ENCODE peak calls at places on chromosomes 6 and 20, in four cellular contexts. J, S, M and V are unnamed samples.
A peak's percentile ranks its signal among the peaks of the same experiment; 100 is the strongest.

GRCh38 chr6:48754631-48755030 is 643.6 kb upstream of the PTCHD4 start:
- DNase-seq in J (no peak), M (no peak), S (peak; percentile 77), V (no peak)

GRCh38 chr6:36843169-36843568 is 3.9 kb upstream of the CPNE5 start:
- DNase-seq in M (no peak), S (no peak), J (no peak), V (no peak)

GRCh38 chr20:12111431-12112088 is 193.9 kb downstream of the BTBD3 start:
- DNase-seq in S (no peak), M (no peak), J (no peak), V (no peak)

GRCh38 chr6:127266892-127267741 is 453 bp downstream of the RNF146 start:
- DNase-seq in J (peak; percentile 63), M (peak; percentile 51), S (no peak), V (peak; percentile 71)

GRCh38 chr6:46191961-46192360 is 21.2 kb upstream of the ENPP5 start:
- DNase-seq in M (no peak), J (no peak), S (peak; percentile 45), V (no peak)

GRCh38 chr6:169093121-169093723 is 160.4 kb downstream of the THBS2 start:
- DNase-seq in M (no peak), S (no peak), J (no peak), V (no peak)

GRCh38 chr6:24667378-24667803 is 514 bp downstream of the ACOT13 start:
- DNase-seq in J (no peak), S (no peak), M (no peak), V (no peak)

GRCh38 chr20:21266191-21266536 is 37.0 kb upstream of the XRN2 start:
- DNase-seq in J (no peak), S (no peak), M (no peak), V (no peak)

GRCh38 chr6:26121141-26122004 is 34.1 kb downstream of the HFE start:
- DNase-seq in S (no peak), M (no peak), J (no peak), V (no peak)

GRCh38 chr6:31158863-31159855 is 770 bp downstream of the TCF19 start:
- DNase-seq in M (peak; percentile 18), J (peak; percentile 70), S (no peak), V (no peak)

GRCh38 chr6:149939909-149940672 is 1.7 kb upstream of the ULBP2 start:
- DNase-seq in M (no peak), J (no peak), S (no peak), V (no peak)

GRCh38 chr6:117602899-117603588 is 733 bp upstream of the GOPC start:
- DNase-seq in M (no peak), J (no peak), S (no peak), V (no peak)

GRCh38 chr20:32570401-32571190 is 14.5 kb downstream of the NOL4L start:
- DNase-seq in S (no peak), M (no peak), J (no peak), V (no peak)

GRCh38 chr6:122459240-122459639 is 12.4 kb downstream of the SERINC1 start:
- DNase-seq in M (no peak), S (no peak), J (no peak), V (no peak)

GRCh38 chr20:24448170-24448569 is 21.3 kb upstream of the SYNDIG1 start:
- DNase-seq in J (no peak), M (no peak), S (no peak), V (no peak)

GRCh38 chr6:152572395-152573061 is 64.6 kb downstream of the SYNE1 start:
- DNase-seq in S (no peak), M (no peak), J (no peak), V (no peak)

GRCh38 chr6:122491915-122492537 is 20.4 kb upstream of the SERINC1 start:
- DNase-seq in M (peak; percentile 71), S (peak; percentile 49), J (peak; percentile 73), V (peak; percentile 39)

GRCh38 chr6:45445749-45446454 is 68.2 kb upstream of the SUPT3H start:
- DNase-seq in S (peak; percentile 98), J (no peak), M (no peak), V (peak; percentile 77)

GRCh38 chr20:24942679-24943078 is 6.4 kb upstream of the CST7 start:
- DNase-seq in S (no peak), M (no peak), J (no peak), V (no peak)

GRCh38 chr6:169794317-169795055 is 43.1 kb downstream of the ERMARD start:
- DNase-seq in S (no peak), M (no peak), J (no peak), V (no peak)

GRCh38 chr6:77834591-77834996 is 181.8 kb downstream of the MEI4 start:
- DNase-seq in S (no peak), J (no peak), M (no peak), V (no peak)

GRCh38 chr20:54128175-54128574 is 45.6 kb downstream of the CYP24A1 start:
- DNase-seq in S (no peak), J (no peak), M (no peak), V (no peak)

GRCh38 chr6:116370717-116371383 is at the start of gene DSE:
- DNase-seq in J (peak; percentile 89), S (peak; percentile 23), M (peak; percentile 53), V (peak; percentile 92)

GRCh38 chr6:54391577-54391976 is 83.3 kb downstream of the TINAG start:
- DNase-seq in S (no peak), J (no peak), M (no peak), V (no peak)

GRCh38 chr6:10510592-10511367 is 10.4 kb upstream of the GCNT2 start:
- DNase-seq in M (peak; percentile 37), S (peak; percentile 31), J (peak; percentile 75), V (peak; percentile 73)

GRCh38 chr20:38883081-38883980 is 42.9 kb upstream of the FAM83D start:
- DNase-seq in M (no peak), S (no peak), J (no peak), V (no peak)

GRCh38 chr6:71402101-71402500 is 113.5 kb downstream of the OGFRL1 start:
- DNase-seq in M (no peak), J (no peak), S (no peak), V (no peak)

GRCh38 chr20:53622247-53623114 is 28.8 kb upstream of the ZNF217 start:
- DNase-seq in S (no peak), J (no peak), M (no peak), V (no peak)

GRCh38 chr6:84728602-84729001 is 35.8 kb downstream of the TBX18 start:
- DNase-seq in M (no peak), J (no peak), S (peak; percentile 2), V (no peak)

GRCh38 chr6:139764498-139764986 is 390.1 kb upstream of the CITED2 start:
- DNase-seq in J (no peak), M (no peak), S (peak; percentile 56), V (no peak)

GRCh38 chr6:1686117-1687098 is 76.7 kb downstream of the FOXC1 start:
- DNase-seq in S (peak; percentile 98), J (no peak), M (no peak), V (no peak)
- TF ChIP-seq CTCF in S (peak; percentile 32), J (no peak), M (no peak), V (no peak)

GRCh38 chr20:63497138-63497945 is 1.5 kb downstream of the EEF1A2 start:
- DNase-seq in S (no peak), J (no peak), M (no peak), V (peak; percentile 55)

GRCh38 chr20:63495167-63495720 is 3.6 kb downstream of the EEF1A2 start:
- DNase-seq in S (no peak), J (no peak), M (no peak), V (no peak)

GRCh38 chr20:63497946-63498935 is 642 bp downstream of the EEF1A2 start:
- DNase-seq in M (no peak), S (no peak), J (peak; percentile 44), V (no peak)

GRCh38 chr20:63495771-63496403 is 3.0 kb downstream of the EEF1A2 start:
- DNase-seq in M (peak; percentile 78), S (no peak), J (peak; percentile 87), V (peak; percentile 78)

GRCh38 chr20:63496404-63497120 is 2.3 kb downstream of the EEF1A2 start:
- DNase-seq in S (no peak), M (no peak), J (no peak), V (peak; percentile 72)
- TF ChIP-seq CTCF in S (no peak), M (peak; percentile 49), J (no peak), V (no peak)

GRCh38 chr6:56318851-56319250 is 71.5 kb upstream of the COL21A1 start:
- DNase-seq in M (no peak), J (no peak), S (no peak), V (no peak)

GRCh38 chr6:56312049-56312448 is 64.7 kb upstream of the COL21A1 start:
- DNase-seq in J (no peak), S (no peak), M (no peak), V (no peak)

GRCh38 chr6:56311525-56311924 is 64.1 kb upstream of the COL21A1 start:
- DNase-seq in M (no peak), S (no peak), J (no peak), V (no peak)

GRCh38 chr6:56311086-56311485 is 63.7 kb upstream of the COL21A1 start:
- DNase-seq in S (no peak), J (no peak), M (no peak), V (no peak)

DNA sequence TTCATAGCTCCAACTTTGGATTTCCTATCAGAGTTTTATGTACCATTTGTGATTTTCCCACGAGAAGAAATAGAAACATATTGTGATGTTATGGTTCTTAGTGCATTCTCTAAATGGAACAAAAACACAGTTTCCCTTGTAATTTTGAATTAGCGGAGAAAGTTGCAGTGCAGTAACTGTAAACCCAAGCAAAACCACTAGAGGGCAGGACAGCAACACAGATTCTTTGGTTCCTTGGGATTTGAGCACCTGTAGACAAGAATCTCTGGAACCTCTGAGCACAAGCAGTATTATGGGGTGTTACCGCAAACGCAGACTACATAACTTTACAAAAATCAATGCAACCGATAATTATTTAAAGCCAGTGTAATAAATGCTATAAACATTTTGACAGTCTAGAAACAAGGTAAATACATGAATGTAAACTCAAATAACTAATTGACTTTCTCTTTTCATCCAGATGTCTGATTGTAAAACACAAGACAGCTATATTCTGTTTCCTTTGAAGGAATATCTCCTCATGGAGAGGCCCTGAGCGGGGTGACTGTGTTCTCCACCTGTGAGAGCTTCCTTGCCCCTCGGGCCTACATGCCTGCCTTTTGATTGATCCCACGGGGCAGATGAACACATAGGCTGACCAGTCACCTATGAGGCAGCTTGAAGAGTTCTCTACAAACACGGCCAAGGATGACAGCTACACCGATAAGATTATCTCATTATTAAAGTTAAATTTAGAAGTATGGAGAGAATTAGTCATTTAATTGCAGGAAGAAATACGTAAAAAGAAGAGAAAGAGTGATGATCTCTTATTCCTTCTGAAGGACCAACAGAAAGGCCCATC is 67.5 kb upstream of the COL21A1 start:
- DNase-seq in J (peak; percentile 48), S (no peak), M (no peak), V (no peak)
- TF ChIP-seq CTCF in J (peak; percentile 69), S (peak; percentile 87), M (no peak), V (peak; percentile 75)

DNA sequence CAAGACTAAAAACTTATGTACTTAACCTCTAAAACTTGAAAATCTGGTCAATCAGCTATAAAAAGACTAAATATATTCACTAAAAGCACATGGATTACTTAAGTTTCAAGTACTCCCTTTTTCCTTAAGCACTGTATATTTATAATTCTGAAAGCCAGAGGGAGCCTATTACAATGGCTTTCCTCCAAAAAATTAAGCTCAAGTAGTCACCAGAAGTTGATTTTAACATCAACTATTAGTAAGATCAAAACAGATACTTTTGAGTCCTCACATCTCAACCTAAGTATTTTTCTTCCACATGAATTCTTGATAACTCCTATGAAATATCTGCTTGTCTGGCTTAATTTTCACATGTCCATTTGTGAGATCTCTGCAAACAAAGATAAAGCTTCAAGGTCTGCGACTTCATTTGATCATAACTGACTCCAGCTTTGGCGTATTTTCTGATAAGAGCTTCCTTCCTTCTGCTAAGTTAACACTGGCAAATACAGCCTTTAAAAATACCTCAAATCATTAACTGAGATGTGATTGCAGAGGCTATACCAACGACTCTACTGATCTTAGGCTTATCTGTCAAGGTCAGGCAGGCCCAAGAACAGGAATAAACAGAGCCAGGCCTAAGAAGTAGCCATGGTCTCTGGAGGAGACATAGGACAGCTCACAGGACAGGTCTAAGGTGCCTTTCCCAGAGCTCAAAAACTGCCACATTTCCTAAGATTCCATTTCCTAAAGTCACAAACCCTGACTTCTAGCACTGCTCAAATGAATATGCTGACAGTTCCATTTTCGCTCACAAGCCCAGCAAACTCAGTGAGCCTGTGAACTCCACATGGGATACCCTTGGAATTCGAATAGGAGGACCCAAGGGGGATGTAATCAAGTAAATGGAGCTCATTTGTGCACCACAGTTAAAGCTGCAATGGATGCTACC is 10.0 kb downstream of the SNX5 start:
- DNase-seq in M (no peak), S (no peak), J (no peak), V (no peak)
- TF ChIP-seq CTCF in M (no peak), S (no peak), J (no peak), V (no peak)